ENCODE peak calls at places on chromosomes 7 and 10, in four cellular contexts. I is GM12878, K is stomach, Q is SK-N-SH. O is an unnamed sample. For H3K9me3, the result is how much of the 10 kb centered on the place peaks cover.

GRCh38 chr7:109873296-109873695 is 1217.6 kb upstream of the LRRN3 start:
- DNase-seq in Q (no peak), I (no peak), K (peak), O (no peak)

GRCh38 chr7:82234457-82235049 is 209.0 kb downstream of the CACNA2D1 start:
- DNase-seq in I (no peak), K (no peak), Q (peak), O (no peak)

GRCh38 chr7:128755816-128756476 is 16.8 kb downstream of the CALU start:
- DNase-seq in Q (peak), K (no peak), I (no peak), O (peak)

GRCh38 chr7:7992502-7992901 is 23.9 kb downstream of the GLCCI1 start:
- DNase-seq in I (no peak), K (no peak), Q (no peak), O (no peak)

GRCh38 chr7:133739817-133740216 is 387.3 kb upstream of the LRGUK start:
- DNase-seq in Q (no peak), K (no peak), I (no peak), O (no peak)

GRCh38 chr7:39332142-39332541 is 234.1 kb upstream of the YAE1 start:
- DNase-seq in Q (no peak), K (no peak), I (no peak), O (no peak)

GRCh38 chr7:33904680-33905388 is 505 bp upstream of the BMPER start:
- DNase-seq in Q (peak), I (no peak), K (peak), O (peak)

GRCh38 chr7:7117935-7118586 is 64.3 kb upstream of the C1GALT1 start:
- DNase-seq in I (no peak), K (no peak), Q (no peak), O (no peak)

GRCh38 chr10:70053896-70054641 is 1.4 kb downstream of the MACROH2A2 start:
- DNase-seq in Q (peak), K (no peak), I (no peak), O (peak)

GRCh38 chr10:76436367-76436766 is 1004.9 kb downstream of the LRMDA start:
- DNase-seq in I (no peak), Q (no peak), K (no peak), O (no peak)

GRCh38 chr7:102897211-102897621 is 15.6 kb upstream of the LRRC17 start:
- DNase-seq in I (no peak), Q (peak), K (no peak), O (no peak)

GRCh38 chr7:76303829-76304505 is 1.5 kb downstream of the HSPB1 start:
- DNase-seq in I (no peak), Q (no peak), K (no peak), O (no peak)

GRCh38 chr10:101043356-101043707 is 12.3 kb downstream of the SFXN3 start:
- DNase-seq in K (no peak), I (no peak), Q (no peak), O (no peak)

GRCh38 chr7:81299272-81299671 is 380.4 kb upstream of the SEMA3C start:
- DNase-seq in Q (no peak), I (no peak), K (no peak), O (no peak)

GRCh38 chr7:21412953-21413352 is 14.9 kb upstream of the SP4 start:
- DNase-seq in Q (no peak), K (no peak), I (no peak), O (no peak)

GRCh38 chr7:41886906-41887311 is 184.0 kb upstream of the INHBA start:
- DNase-seq in Q (no peak), K (peak), I (no peak), O (peak)

GRCh38 chr7:2149672-2150444 is 82.9 kb downstream of the MAD1L1 start:
- DNase-seq in I (no peak), Q (no peak), K (no peak), O (no peak)

DNA sequence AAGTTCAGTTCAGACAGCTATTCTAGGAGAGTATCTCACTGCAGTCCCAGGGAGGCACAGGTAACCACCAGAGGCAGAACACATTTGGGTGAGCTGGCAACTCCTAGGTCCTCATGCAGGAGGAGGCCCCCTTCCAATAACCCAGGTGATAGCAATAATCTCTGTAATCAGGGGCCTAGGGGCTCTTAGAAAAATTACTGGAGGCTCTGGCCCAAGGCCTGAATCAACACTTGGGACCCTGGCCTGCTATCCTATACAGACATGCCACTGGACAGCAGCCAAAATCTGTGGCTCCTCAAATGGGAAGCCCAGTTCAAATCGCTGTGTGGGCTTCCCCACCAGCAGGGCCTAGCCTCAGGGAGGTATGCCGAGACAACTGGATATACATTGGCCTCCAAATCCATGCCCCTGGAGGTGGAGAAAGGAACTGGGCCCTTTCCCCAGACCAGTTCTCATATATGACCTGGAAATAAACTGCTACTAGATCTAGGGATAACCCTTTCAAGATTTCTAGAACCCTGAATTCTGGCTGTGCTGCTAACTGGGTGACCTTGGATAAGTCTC is 1.6 kb downstream of the AVPI1 start:
- DNase-seq in Q (peak), K (peak), I (no peak), O (peak)
- H3K4me3 ChIP-seq in Q (peak), K (peak), I (no peak), O (peak)

GRCh38 chr7:20064974-20065862 is 152.0 kb downstream of the MACC1 start:
- DNase-seq in K (no peak), Q (no peak), I (peak), O (no peak)
- H3K9me3 ChIP-seq in K (under half), Q (under half), I (under half), O (under half)

DNA sequence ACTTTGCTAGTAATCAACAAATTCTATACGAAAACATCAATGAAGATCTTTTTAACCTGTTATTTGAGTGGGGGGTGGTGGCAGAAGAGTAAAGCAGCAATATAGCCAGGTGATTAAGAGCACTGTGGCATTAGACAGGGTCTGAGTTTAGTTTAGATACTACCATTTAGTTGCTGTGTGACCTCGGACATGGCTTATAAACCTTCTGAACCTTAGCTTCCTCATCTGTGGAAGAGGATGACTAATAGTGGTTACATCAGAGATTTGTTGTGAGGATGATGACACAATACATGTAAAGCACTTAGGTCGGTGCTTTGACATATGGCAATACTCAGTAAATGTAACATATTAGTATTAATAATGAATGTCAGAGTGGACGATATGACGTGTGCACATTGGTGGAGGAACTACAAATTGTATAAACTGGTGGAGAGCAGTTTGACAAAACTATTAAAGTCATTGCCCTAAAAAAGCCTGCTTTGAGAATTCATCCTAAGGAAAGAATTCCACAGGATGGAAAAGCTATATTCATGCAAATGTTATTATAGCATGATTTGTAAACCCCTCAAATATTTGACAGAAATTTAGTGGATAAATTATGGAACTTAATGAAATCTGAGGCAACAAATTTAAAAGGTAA is 24.3 kb downstream of the SPAG6 start:
- DNase-seq in Q (no peak), I (no peak), K (no peak), O (no peak)
- TF ChIP-seq EP300 in Q (no peak), I (no peak), K (no peak), O (no peak)

GRCh38 chr10:17423641-17424186 is 30.7 kb downstream of the ST8SIA6 start:
- DNase-seq in I (no peak), K (no peak), Q (no peak), O (no peak)

GRCh38 chr10:17427201-17427600 is 27.2 kb downstream of the ST8SIA6 start:
- DNase-seq in Q (no peak), I (no peak), K (no peak), O (no peak)

GRCh38 chr10:17426263-17426600 is 28.2 kb downstream of the ST8SIA6 start:
- DNase-seq in Q (no peak), K (no peak), I (no peak), O (no peak)

GRCh38 chr10:17428096-17428615 is 26.2 kb downstream of the ST8SIA6 start:
- DNase-seq in I (no peak), Q (no peak), K (no peak), O (no peak)

DNA sequence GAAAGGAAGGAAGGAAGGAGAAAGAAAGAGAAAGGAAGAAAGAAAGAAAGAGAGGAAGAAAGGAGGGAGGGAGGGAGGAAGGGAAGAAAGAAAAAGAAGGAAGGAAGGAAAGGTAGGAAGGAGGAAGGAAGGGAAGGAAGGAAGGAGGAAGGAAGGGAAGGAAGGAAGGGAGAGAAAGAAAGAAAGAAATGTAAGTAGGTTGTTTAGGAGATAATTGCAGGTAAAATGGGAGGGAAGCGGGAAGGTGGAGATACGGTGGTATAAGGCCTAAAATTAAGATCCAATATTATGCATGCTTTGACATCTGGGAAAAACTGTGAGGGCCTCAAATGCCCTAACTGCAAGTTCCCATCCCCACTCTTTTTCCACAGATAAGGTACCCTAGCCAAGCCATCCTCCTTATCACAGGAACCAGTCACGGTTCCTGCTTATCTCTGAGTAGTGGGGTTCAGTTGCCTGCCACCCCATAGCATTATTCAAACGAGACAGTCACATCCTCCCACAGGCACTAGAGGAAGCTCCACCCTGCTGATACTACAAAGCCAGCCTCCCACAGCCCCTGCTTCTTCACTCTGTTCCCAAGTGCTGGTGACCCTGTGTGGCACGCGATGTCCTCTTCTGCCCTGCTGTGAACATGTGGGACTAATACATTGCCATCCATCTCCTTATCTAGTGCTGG is 28.7 kb downstream of the ST8SIA6 start:
- DNase-seq in I (no peak), K (no peak), Q (no peak), O (no peak)
- H3K4me3 ChIP-seq in I (no peak), K (no peak), Q (no peak), O (no peak)

DNA sequence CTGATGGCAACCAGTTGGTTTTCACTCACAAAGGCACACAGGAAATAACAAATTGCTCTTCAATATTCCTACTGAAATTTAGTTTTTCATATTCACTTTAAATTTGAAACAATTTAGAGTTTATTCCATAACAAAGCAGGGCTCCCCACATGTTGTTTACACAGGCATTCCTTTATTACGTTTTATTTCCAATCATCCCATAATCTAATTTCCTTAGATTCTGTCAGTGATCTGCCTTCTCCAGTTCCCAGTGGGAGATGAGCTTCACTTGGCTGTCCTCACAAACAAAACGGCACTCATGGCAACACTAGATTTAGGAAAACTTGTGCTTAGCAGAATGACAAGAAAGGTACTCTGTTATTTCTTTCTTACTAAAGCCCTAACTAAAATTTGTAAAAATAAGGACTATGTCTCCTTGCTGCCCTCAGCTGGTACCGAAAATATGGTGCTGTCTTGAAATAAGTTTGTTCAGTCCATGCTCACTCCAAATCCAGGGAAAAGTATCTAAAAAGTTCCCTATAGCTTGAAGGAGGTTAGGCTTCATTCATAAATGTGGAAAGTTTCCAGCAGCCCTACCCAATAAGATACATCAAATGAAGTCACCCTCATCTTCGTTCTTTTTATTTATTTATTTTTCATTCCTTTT is 23.0 kb downstream of the PHYH start:
- DNase-seq in Q (peak), K (no peak), I (no peak), O (no peak)
- H3K9me3 ChIP-seq in Q (under half), K (under half), I (under half), O (under half)

GRCh38 chr7:116560021-116560970 is 35.5 kb downstream of the CAV1 start:
- DNase-seq in Q (no peak), I (no peak), K (no peak), O (peak)
- TF ChIP-seq EP300 in Q (no peak), I (no peak), K (peak), O (peak)